ENCODE peak calls at places on chromosomes 2 and 18, in eight cellular contexts. G is stimulated activated naive B cell treated with anti-CD40 and anti-IgM and Interleukin-4, amounts not matched to agents 10 μg/mL and 1 μg/mL and 100 μg/mL, for 72 hours; U is germinal center; X is Right ventricle myocardium inferior; L is hepatocyte; K is globus pallidus; S is heart left ventricle; B is activated CD8-positive, alpha-beta memory T cell treated with anti-CD3 and anti-CD28 coated beads for 24 hours. Z is an unnamed sample.

GRCh38 chr2:159202568-159203071 is 83.9 kb downstream of the WDSUB1 start:
- DNase-seq in G (no peak), X (no peak), B (no peak), K (peak), L (peak), U (no peak), S (no peak), Z (no peak)

GRCh38 chr18:11502368-11502767 is 107.0 kb upstream of the SLC35G4 start:
- DNase-seq in U (no peak), K (no peak), S (no peak), B (no peak), G (no peak), L (no peak), X (no peak), Z (no peak)

GRCh38 chr18:35920623-35921022 is 51.9 kb upstream of the RMP24 start:
- DNase-seq in S (no peak), G (no peak), B (no peak), K (no peak), X (no peak), U (no peak), L (no peak), Z (no peak)

GRCh38 chr2:85911097-85911496 is 22.3 kb upstream of the ST3GAL5 start:
- DNase-seq in U (no peak), K (no peak), S (no peak), L (no peak), X (no peak), G (no peak), B (no peak), Z (no peak)

GRCh38 chr18:40902436-40902835 is 1052.6 kb upstream of the PIK3C3 start:
- DNase-seq in U (no peak), X (no peak), S (no peak), L (no peak), G (no peak), B (no peak), K (no peak), Z (no peak)

GRCh38 chr2:234071664-234072063 is 21.2 kb downstream of the SPP2 start:
- DNase-seq in G (peak), B (no peak), U (no peak), S (no peak), X (no peak), K (no peak), L (no peak), Z (peak)

GRCh38 chr2:112153179-112153490 is 14.9 kb downstream of the FBLN7 start:
- DNase-seq in L (no peak), K (no peak), U (no peak), X (no peak), G (no peak), S (no peak), B (peak), Z (no peak)

GRCh38 chr2:24852026-24852425 is 58.8 kb downstream of the CENPO start:
- DNase-seq in K (no peak), L (no peak), B (no peak), G (no peak), U (no peak), X (no peak), S (no peak), Z (no peak)

GRCh38 chr2:47357475-47357874 is 45.5 kb upstream of the MSH2 start:
- DNase-seq in G (no peak), S (no peak), U (no peak), L (peak), X (no peak), K (no peak), B (no peak), Z (no peak)